ENCODE peak calls at places on chromosome 10, in five cellular contexts. V, U, Y, J and W are unnamed samples.

GRCh38 chr10:109963439-109963838 is 40.1 kb upstream of the XPNPEP1 start:
- DNase-seq in J (no peak), Y (no peak), V (no peak), U (no peak), W (no peak)

GRCh38 chr10:3197354-3198003 is 24.9 kb upstream of the PITRM1 start:
- DNase-seq in Y (peak; percentile 85), V (peak; percentile 82), J (peak; percentile 92), U (peak; percentile 70), W (peak; percentile 84)

GRCh38 chr10:102188298-102188940 is 36.2 kb downstream of the NOLC1 start:
- DNase-seq in U (no peak), J (no peak), V (no peak), Y (peak; percentile 30), W (no peak)

GRCh38 chr10:21265622-21266021 is 259.9 kb downstream of the SKIDA1 start:
- DNase-seq in U (no peak), Y (no peak), J (peak; percentile 38), V (no peak), W (no peak)

GRCh38 chr10:52818019-52818418 is 45.4 kb upstream of the MBL2 start:
- DNase-seq in U (no peak), Y (no peak), J (no peak), V (no peak), W (no peak)

GRCh38 chr10:26797340-26797739 is 63.4 kb downstream of the ABI1 start:
- DNase-seq in J (no peak), U (no peak), Y (no peak), V (no peak), W (no peak)

GRCh38 chr10:73910764-73911552 is at the start of gene PLAU:
- DNase-seq in V (peak; percentile 44), J (no peak), Y (peak; percentile 44), U (peak; percentile 85), W (no peak)

GRCh38 chr10:33143160-33143728 is 185.2 kb upstream of the ITGB1 start:
- DNase-seq in U (no peak), J (peak; percentile 48), Y (no peak), V (no peak), W (no peak)

GRCh38 chr10:15879058-15879457 is 18.8 kb upstream of the MINDY3 start:
- DNase-seq in U (peak; percentile 40), Y (no peak), J (peak; percentile 50), V (no peak), W (no peak)

GRCh38 chr10:49279015-49279880 is 19.7 kb upstream of the C10orf71 start:
- DNase-seq in Y (no peak), J (no peak), U (no peak), V (peak; percentile 10), W (no peak)

GRCh38 chr10:102243304-102243703 is 2.0 kb upstream of the PITX3 start:
- DNase-seq in V (no peak), J (no peak), U (no peak), Y (no peak), W (no peak)

GRCh38 chr10:5666324-5667220 is at the start of gene ASB13:
- DNase-seq in Y (peak; percentile 80), V (peak; percentile 78), J (peak; percentile 68), U (peak; percentile 84), W (no peak)

GRCh38 chr10:102085336-102085735 is 20.2 kb downstream of the HPS6 start:
- DNase-seq in V (no peak), J (no peak), U (no peak), Y (no peak), W (no peak)

GRCh38 chr10:114632869-114633715 is 25.0 kb downstream of the ABLIM1 start:
- DNase-seq in J (peak; percentile 80), Y (no peak), U (no peak), V (no peak), W (peak; percentile 73)

GRCh38 chr10:119273413-119273812 is 66.0 kb downstream of the GRK5 start:
- DNase-seq in V (no peak), U (no peak), J (no peak), Y (no peak), W (no peak)

GRCh38 chr10:28263136-28263857 is 39.6 kb downstream of the MPP7 start:
- DNase-seq in J (no peak), V (peak; percentile 41), U (no peak), Y (peak; percentile 21), W (no peak)

GRCh38 chr10:95475003-95475383 is 86.2 kb downstream of the SORBS1 start:
- DNase-seq in U (no peak), J (no peak), Y (no peak), V (no peak), W (no peak)

GRCh38 chr10:55400075-55400474 is 599.0 kb upstream of the PCDH15 start:
- DNase-seq in J (no peak), V (no peak), Y (no peak), U (no peak), W (no peak)

GRCh38 chr10:126179637-126180036 is 208.6 kb downstream of the ADAM12 start:
- DNase-seq in V (no peak), J (no peak), Y (no peak), U (no peak), W (no peak)

GRCh38 chr10:21174670-21175495 is 277.8 kb upstream of the NEBL start:
- DNase-seq in J (no peak), Y (no peak), U (no peak), V (no peak), W (no peak)

GRCh38 chr10:130401860-130402765 is 265.9 kb downstream of the GLRX3 start:
- DNase-seq in U (no peak), J (no peak), V (no peak), Y (no peak), W (no peak)

GRCh38 chr10:130398090-130398994 is 262.2 kb downstream of the GLRX3 start:
- DNase-seq in V (no peak), J (no peak), U (no peak), Y (no peak), W (no peak)

GRCh38 chr10:130396044-130396443 is 259.9 kb downstream of the GLRX3 start:
- DNase-seq in U (no peak), V (no peak), J (no peak), Y (no peak), W (no peak)

GRCh38 chr10:130400890-130401289 is 264.7 kb downstream of the GLRX3 start:
- DNase-seq in Y (no peak), U (no peak), J (no peak), V (no peak), W (no peak)

GRCh38 chr10:130399425-130399950 is 263.3 kb downstream of the GLRX3 start:
- DNase-seq in V (no peak), Y (no peak), J (no peak), U (no peak), W (no peak)
- TF ChIP-seq EP300 in V (no peak), Y (no peak), J (no peak), U (no peak), W (no peak)

GRCh38 chr10:121411006-121411405 is 187.2 kb downstream of the FGFR2 start:
- DNase-seq in V (no peak), U (no peak), J (no peak), Y (no peak), W (no peak)

GRCh38 chr10:121405953-121406352 is 192.3 kb downstream of the FGFR2 start:
- DNase-seq in V (no peak), U (no peak), J (no peak), Y (no peak), W (no peak)

GRCh38 chr10:121406823-121407545 is 191.3 kb downstream of the FGFR2 start:
- DNase-seq in U (no peak), V (no peak), J (no peak), Y (no peak), W (no peak)

GRCh38 chr10:121405549-121405948 is 192.7 kb downstream of the FGFR2 start:
- DNase-seq in J (no peak), U (no peak), Y (no peak), V (no peak), W (no peak)

DNA sequence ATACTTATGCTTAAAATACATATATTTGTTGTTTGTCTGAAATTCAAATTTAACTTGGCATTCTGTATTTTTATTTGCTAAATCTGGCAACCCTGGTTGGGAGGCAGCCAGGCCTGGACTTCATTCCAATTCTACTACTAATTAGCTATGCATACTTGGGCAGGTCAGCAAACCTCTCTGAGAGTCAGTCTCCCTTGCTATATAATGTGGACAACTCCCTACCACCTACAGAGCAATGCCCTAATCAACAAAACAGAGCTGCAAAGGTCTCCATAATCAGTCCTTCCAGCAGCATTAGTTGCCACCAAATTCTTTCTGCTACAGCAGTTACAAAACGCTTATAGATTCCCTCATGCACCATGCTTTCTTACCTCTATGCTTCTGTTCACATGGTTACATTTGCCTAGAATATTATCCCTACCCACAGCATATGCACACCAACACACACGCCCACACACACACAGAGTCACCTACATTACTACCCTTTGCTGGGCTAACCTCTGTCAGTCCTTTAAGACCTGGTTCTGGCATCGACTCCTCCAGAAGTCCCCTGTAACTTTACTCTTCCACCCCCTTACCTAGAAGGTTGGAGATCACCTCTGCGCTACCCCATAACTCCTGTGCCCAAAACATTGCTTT is 188.7 kb downstream of the FGFR2 start:
- DNase-seq in V (no peak), J (no peak), Y (no peak), U (no peak), W (no peak)
- TF ChIP-seq EP300 in V (no peak), J (no peak), Y (no peak), U (no peak), W (no peak)

DNA sequence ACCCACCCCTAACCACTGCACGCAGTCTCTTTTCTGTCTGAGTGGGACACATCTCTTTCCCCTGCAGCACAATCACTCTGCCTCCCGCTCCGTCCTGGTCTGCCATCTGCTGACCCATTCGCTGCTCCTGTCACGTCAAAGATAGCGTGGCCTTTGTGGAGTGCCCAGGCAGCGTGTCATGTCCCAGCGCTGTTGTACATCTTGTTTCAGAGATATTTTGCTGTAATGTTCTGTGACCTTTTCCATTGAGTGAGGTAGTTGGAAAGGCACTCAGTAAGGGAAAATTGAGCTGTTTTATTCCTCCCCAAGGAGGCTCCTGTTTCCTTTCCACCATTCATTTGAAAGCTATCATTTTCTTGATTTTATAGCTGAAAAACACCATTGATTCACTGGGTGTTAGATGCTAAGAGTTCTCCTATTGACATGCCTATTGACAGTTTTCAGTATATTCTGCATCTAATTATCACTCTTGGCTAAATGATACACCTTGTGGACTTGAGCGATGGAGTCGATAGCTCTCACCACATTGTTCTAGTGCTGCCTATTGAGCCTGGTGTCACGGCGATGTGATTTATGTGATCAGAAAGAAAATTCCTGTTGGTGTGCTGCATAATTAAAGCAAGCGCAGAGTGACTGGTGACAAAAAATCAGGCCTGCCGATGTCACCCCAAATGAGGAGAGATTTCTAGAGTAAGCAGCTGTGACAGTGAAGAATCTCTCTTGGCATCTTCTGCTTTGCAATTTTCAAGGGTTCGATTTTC is 372.6 kb downstream of the LRMDA start:
- DNase-seq in U (no peak), V (no peak), J (no peak), Y (no peak), W (no peak)
- TF ChIP-seq EP300 in U (no peak), V (no peak), J (no peak), Y (no peak), W (no peak)

DNA sequence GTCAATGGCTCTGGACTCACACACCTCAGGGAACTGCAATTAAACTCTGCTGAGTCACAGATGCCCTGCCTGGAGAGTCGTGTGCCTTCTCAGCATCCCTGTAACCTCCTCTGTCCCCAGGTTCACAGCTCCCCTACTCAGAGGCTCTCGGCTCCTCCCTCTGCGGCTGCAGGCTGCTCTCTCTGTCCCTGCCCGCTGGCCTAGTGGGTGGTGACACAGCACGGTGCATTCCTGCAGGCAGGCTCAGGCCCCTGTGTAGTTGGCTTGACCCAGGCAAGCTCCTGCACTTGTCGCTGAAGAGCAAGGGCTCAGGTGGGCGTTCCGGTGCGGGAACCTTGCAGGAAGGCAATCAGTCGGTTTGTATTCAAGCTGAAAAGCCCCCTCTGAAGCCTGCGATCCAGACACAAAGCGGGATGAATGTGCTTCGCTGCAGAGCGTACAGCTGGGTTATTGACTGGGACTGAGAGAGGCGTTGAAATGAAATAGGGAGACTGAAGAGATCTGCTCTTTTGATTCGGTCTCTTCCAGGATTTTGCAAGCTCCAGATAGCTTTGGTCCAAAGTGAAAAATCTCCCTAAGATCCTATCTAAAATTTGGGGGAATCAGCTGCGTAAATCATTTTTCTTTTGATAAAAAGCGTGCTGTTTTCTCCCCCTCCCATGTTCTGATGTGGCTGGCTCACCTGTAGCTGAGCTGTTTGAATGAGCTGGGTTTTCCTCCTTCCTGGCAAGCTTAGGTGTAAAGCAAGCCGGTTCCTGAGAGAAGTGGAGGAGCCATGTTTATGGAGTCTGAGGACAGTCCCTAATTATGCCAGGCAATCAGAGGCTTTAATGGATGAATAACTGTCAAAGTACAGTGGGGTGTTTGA is 208.7 kb upstream of the PHYHIPL start:
- DNase-seq in U (no peak), J (peak; percentile 36), Y (no peak), V (peak; percentile 31), W (no peak)
- TF ChIP-seq EP300 in U (no peak), J (no peak), Y (no peak), V (no peak), W (no peak)